ENCODE peak calls at places on chromosomes 4 and X, in four cellular contexts. One of them, this sample, is unnamed.

GRCh38 chr4:186946682-186947294 is 223.1 kb upstream of the FAT1 start:
- DNase-seq in Caco-2: peak; percentile 72
- DNase-seq in A673: peak; percentile 61
- DNase-seq in GM13976: no peak
- DNase-seq in this sample: no peak

GRCh38 chr4:94390804-94391410 is 48.3 kb upstream of the HPGDS start:
- DNase-seq in Caco-2: no peak
- DNase-seq in A673: peak; percentile 11
- DNase-seq in GM13976: peak; percentile 24
- DNase-seq in this sample: no peak

GRCh38 chrX:136086521-136086920 is 60.8 kb upstream of the FHL1 start:
- DNase-seq in Caco-2: no peak
- DNase-seq in A673: no peak
- DNase-seq in GM13976: no peak
- DNase-seq in this sample: no peak

GRCh38 chrX:72045141-72045540 is 86.6 kb downstream of the RTL5 start:
- DNase-seq in Caco-2: no peak
- DNase-seq in A673: no peak
- DNase-seq in GM13976: no peak
- DNase-seq in this sample: no peak

GRCh38 chr4:136551753-136552152 is 980.5 kb downstream of the PCDH18 start:
- DNase-seq in Caco-2: no peak
- DNase-seq in A673: no peak
- DNase-seq in GM13976: no peak
- DNase-seq in this sample: no peak

GRCh38 chr4:163598489-163598888 is 104.0 kb downstream of the TMA16 start:
- DNase-seq in Caco-2: no peak
- DNase-seq in A673: no peak
- DNase-seq in GM13976: no peak
- DNase-seq in this sample: no peak

GRCh38 chr4:73823756-73824155 is 12.7 kb upstream of the CXCL6 start:
- DNase-seq in Caco-2: no peak
- DNase-seq in A673: no peak
- DNase-seq in GM13976: no peak
- DNase-seq in this sample: no peak

GRCh38 chr4:5827108-5828004 is 65.5 kb downstream of the CRMP1 start:
- DNase-seq in Caco-2: no peak
- DNase-seq in A673: no peak
- DNase-seq in GM13976: no peak
- DNase-seq in this sample: no peak

GRCh38 chrX:106935175-106935574 is 15.0 kb downstream of the CLDN2 start:
- DNase-seq in Caco-2: no peak
- DNase-seq in A673: peak; percentile 35
- DNase-seq in GM13976: no peak
- DNase-seq in this sample: no peak

GRCh38 chrX:115898382-115899001 is 272.1 kb upstream of the AGTR2 start:
- DNase-seq in Caco-2: no peak
- DNase-seq in A673: peak; percentile 55
- DNase-seq in GM13976: peak; percentile 45
- DNase-seq in this sample: peak; percentile 57

GRCh38 chrX:119669424-119670037 is 23.4 kb downstream of the SEPTIN6 start:
- DNase-seq in Caco-2: no peak
- DNase-seq in A673: no peak
- DNase-seq in GM13976: no peak
- DNase-seq in this sample: no peak

GRCh38 chr4:177404980-177405379 is 37.3 kb downstream of the AGA start:
- DNase-seq in Caco-2: no peak
- DNase-seq in A673: no peak
- DNase-seq in GM13976: no peak
- DNase-seq in this sample: no peak

GRCh38 chr4:152064753-152065152 is 303.9 kb upstream of the GATB start:
- DNase-seq in Caco-2: no peak
- DNase-seq in A673: no peak
- DNase-seq in GM13976: no peak
- DNase-seq in this sample: no peak

GRCh38 chr4:53905935-53906377 is 158.4 kb downstream of the CHIC2 start:
- DNase-seq in Caco-2: peak; percentile 57
- DNase-seq in A673: peak; percentile 23
- DNase-seq in GM13976: no peak
- DNase-seq in this sample: no peak

GRCh38 chr4:138898282-138898681 is 117.3 kb upstream of the NOCT start:
- DNase-seq in Caco-2: peak; percentile 50
- DNase-seq in A673: no peak
- DNase-seq in GM13976: no peak
- DNase-seq in this sample: no peak

GRCh38 chrX:48468693-48469691 is 1.1 kb downstream of the SLC38A5 start:
- DNase-seq in Caco-2: no peak
- DNase-seq in A673: peak; percentile 53
- DNase-seq in GM13976: peak; percentile 62
- DNase-seq in this sample: no peak

GRCh38 chr4:137370206-137370633 is 162.1 kb downstream of the PCDH18 start:
- DNase-seq in Caco-2: no peak
- DNase-seq in A673: no peak
- DNase-seq in GM13976: no peak
- DNase-seq in this sample: no peak

GRCh38 chr4:7323872-7324650 is 110.7 kb downstream of the PSAPL1 start:
- DNase-seq in Caco-2: no peak
- DNase-seq in A673: no peak
- DNase-seq in GM13976: no peak
- DNase-seq in this sample: no peak

GRCh38 chr4:127355738-127356137 is 277.0 kb upstream of the INTU start:
- DNase-seq in Caco-2: no peak
- DNase-seq in A673: peak; percentile 10
- DNase-seq in GM13976: no peak
- DNase-seq in this sample: no peak

GRCh38 chr4:182776376-182777058 is 140.7 kb downstream of the DCTD start:
- DNase-seq in Caco-2: no peak
- DNase-seq in A673: no peak
- DNase-seq in GM13976: no peak
- DNase-seq in this sample: no peak

GRCh38 chr4:77600521-77601451 is 4.8 kb upstream of the CXCL13 start:
- DNase-seq in Caco-2: no peak
- DNase-seq in A673: peak; percentile 14
- DNase-seq in GM13976: peak; percentile 36
- DNase-seq in this sample: no peak

GRCh38 chr4:148445071-148445902 is 3.1 kb upstream of the NR3C2 start:
- DNase-seq in Caco-2: no peak
- DNase-seq in A673: peak; percentile 55
- DNase-seq in GM13976: peak; percentile 53
- DNase-seq in this sample: peak; percentile 23

GRCh38 chrX:111168314-111168713 is 72.3 kb downstream of the PAK3 start:
- DNase-seq in Caco-2: no peak
- DNase-seq in A673: peak; percentile 45
- DNase-seq in GM13976: no peak
- DNase-seq in this sample: no peak

GRCh38 chr4:38230121-38230728 is 270.0 kb downstream of the PTTG2 start:
- DNase-seq in Caco-2: peak; percentile 86
- DNase-seq in A673: no peak
- DNase-seq in GM13976: no peak
- DNase-seq in this sample: no peak

GRCh38 chrX:150363561-150364346 is 637 bp downstream of the MAMLD1 start:
- DNase-seq in Caco-2: no peak
- DNase-seq in A673: peak; percentile 64
- DNase-seq in GM13976: no peak
- DNase-seq in this sample: no peak

GRCh38 chr4:55634417-55635128 is 1.5 kb downstream of the NMU start:
- DNase-seq in Caco-2: no peak
- DNase-seq in A673: no peak
- DNase-seq in GM13976: no peak
- DNase-seq in this sample: no peak

GRCh38 chr4:55636622-55636999 is 513 bp upstream of the NMU start:
- DNase-seq in Caco-2: no peak
- DNase-seq in A673: no peak
- DNase-seq in GM13976: no peak
- DNase-seq in this sample: no peak

GRCh38 chr4:55635282-55635681 is 816 bp downstream of the NMU start:
- DNase-seq in Caco-2: no peak
- DNase-seq in A673: peak; percentile 1
- DNase-seq in GM13976: no peak
- DNase-seq in this sample: no peak

GRCh38 chr4:55637272-55637820 is 1.2 kb upstream of the NMU start:
- DNase-seq in Caco-2: no peak
- DNase-seq in A673: no peak
- DNase-seq in GM13976: no peak
- DNase-seq in this sample: no peak

GRCh38 chr4:55635760-55636621 is at the start of gene NMU:
- DNase-seq in Caco-2: peak; percentile 45
- DNase-seq in A673: no peak
- DNase-seq in GM13976: peak; percentile 70
- DNase-seq in this sample: no peak
- TF ChIP-seq CTCF in Caco-2: peak; percentile 16
- TF ChIP-seq CTCF in A673: no peak
- TF ChIP-seq CTCF in GM13976: peak; percentile 30
- TF ChIP-seq CTCF in this sample: no peak

DNA sequence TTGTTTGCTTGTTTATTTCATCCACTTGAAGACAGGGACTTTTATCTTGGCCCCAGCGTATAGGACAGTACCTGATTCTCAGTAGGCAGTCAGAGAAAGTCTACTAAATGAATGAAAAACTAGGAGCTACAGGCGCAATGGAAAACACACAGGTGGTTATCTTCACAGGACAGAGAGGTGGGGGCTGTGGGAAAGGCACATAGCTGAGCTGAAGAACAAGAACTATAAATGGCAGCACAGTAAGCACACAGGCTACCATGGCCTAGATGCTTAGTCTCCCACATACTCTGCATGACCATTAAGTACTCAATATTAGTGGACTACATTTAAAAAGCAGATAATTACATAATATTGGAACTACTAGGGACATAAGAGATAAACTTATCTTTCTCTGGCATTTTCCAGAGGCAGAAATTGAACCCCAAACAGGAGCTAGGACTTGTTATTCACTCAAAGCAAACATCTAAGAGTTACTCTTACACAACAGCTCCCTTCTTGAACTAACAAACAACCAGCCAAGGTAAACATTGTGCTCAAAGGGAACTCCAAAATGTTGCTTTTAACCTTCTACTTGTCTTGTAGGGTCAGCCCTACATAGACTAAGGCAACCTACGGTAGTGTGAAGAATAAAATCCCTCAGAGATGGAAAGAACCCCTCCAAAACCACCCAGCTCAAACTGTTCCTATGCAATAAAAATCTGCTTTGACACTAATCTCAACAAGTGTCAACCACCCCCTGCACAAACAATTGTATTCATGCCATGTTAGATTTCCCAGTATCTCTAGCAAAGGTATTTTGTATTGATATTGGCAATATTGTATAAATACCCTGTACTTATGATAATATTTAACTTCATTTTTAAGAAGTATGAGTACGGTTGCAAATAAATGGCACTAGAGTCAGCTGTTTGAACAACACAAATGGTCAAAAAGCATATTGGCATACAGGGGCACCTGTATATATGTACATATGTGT is 593.6 kb downstream of the KLHL13 start:
- DNase-seq in Caco-2: no peak
- DNase-seq in A673: no peak
- DNase-seq in GM13976: no peak
- DNase-seq in this sample: no peak
- TF ChIP-seq CTCF in Caco-2: no peak
- TF ChIP-seq CTCF in A673: no peak
- TF ChIP-seq CTCF in GM13976: no peak
- TF ChIP-seq CTCF in this sample: no peak

DNA sequence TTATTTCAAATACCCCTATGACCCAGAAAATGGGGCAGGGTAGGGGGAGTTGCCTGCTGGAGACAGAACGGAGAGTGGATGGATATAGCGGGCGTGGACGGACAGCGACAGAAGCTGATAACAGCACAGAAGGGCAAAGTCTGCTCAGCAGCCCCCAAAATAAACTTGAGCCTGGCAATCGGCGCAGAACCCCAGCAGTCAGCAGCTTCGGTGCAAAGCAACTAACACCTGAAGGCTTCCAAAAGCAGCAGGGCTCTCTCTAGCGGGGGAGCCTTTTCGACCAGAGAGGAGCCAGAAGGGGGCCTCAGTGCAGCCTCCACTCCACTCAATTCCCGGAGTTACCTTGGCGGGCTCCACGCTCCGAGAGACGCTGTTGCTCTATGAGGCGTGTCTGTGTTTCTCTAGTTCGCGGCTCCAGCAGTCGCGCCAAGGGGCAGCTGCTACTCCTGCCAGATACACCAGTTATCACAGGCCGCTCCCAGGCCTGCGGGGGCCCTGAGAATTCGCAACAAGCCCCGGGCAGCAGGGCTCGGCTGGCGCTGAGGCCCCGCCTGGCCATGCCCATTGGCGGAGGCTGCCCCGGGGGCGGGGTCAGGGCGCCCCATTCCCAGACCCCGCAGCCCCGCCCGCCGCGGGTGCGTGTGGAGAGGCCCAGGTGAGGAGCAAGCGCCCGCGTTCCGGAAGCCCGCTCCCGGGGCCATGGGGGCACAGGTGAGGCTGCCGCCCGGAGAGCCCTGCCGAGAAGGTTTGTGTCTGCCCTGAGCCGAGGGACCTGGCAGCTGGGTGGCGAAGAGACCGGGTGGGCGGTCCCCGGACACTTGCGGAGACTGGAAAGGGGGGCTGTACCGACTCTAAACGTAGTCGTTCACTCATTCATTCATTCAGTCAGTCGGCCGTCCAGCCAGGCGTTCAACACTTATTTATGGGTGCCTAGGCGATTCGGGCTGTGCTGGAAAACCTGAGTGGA is at the start of the genes CNGA1 and NIPAL1:
- DNase-seq in Caco-2: peak; percentile 95
- DNase-seq in A673: peak; percentile 85
- DNase-seq in GM13976: peak; percentile 91
- DNase-seq in this sample: peak; percentile 48
- TF ChIP-seq CTCF in Caco-2: peak; percentile 67
- TF ChIP-seq CTCF in A673: peak; percentile 55
- TF ChIP-seq CTCF in GM13976: peak; percentile 34
- TF ChIP-seq CTCF in this sample: no peak

GRCh38 chrX:78592030-78592429 is 67.1 kb downstream of the RTL3 start:
- DNase-seq in Caco-2: no peak
- DNase-seq in A673: no peak
- DNase-seq in GM13976: no peak
- DNase-seq in this sample: no peak

GRCh38 chrX:78593701-78594100 is 65.4 kb downstream of the RTL3 start:
- DNase-seq in Caco-2: no peak
- DNase-seq in A673: no peak
- DNase-seq in GM13976: no peak
- DNase-seq in this sample: no peak

DNA sequence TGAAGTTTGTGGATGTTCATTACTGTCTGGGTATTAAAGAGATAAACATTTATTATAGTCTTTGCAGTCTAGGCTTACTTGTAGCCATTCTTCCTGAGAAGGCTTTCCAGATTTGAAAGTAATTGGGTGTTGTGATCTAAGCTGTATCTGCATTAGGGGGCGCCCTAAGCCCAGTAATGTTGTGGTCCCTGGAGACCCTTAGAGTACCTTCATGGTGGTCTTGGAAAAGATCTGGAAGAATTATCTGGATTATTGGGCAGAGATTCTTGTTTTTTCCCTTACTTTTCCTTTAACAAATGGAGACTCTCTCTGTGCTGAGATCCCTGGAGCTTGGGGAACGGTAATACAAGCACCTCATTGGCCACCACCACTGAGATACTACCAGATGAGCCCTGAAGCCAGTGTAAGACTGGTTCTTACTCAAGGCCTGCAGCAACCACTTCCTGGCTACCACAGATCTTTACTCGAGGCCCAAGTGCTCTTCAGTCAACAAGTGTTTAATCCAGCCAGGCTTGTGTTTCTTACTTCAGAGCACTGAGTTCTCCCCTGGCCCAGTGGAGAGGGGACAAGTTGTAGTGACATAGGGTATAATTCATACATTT is 63.1 kb downstream of the RTL3 start:
- DNase-seq in Caco-2: no peak
- DNase-seq in A673: peak; percentile 54
- DNase-seq in GM13976: no peak
- DNase-seq in this sample: no peak
- TF ChIP-seq CTCF in Caco-2: no peak
- TF ChIP-seq CTCF in A673: peak; percentile 54
- TF ChIP-seq CTCF in GM13976: no peak
- TF ChIP-seq CTCF in this sample: no peak

This sample was measured in omental fat pad.